ENCODE peak calls at places on chromosomes 11 and 22, in eight cellular contexts. N is GM23338, H is heart left ventricle, E is AG04450, D is left ventricle myocardium inferior, X is spleen, C is cardiac muscle cell, Q is bronchial epithelial cell. B is an unnamed sample. For H3K27me3, the result is how much of the 10 kb centered on the place peaks cover.

GRCh38 chr22:36409911-36410756 is 22.4 kb upstream of the MYH9 start:
- DNase-seq in E (no peak), N (peak), D (peak), C (peak), Q (peak), H (peak), X (peak), B (peak)

GRCh38 chr11:10295056-10295901 is 1.3 kb upstream of the SBF2 start:
- DNase-seq in H (no peak), D (no peak), X (no peak), Q (no peak), N (no peak), E (no peak), C (no peak), B (no peak)

GRCh38 chr11:119729581-119730346 is 764 bp upstream of the NECTIN1 start:
- DNase-seq in Q (peak), H (peak), C (no peak), D (peak), X (peak), N (peak), E (peak), B (peak)

GRCh38 chr22:44410396-44411056 is 87.5 kb downstream of the RTL6 start:
- DNase-seq in D (peak), E (no peak), H (peak), Q (peak), X (peak), C (peak), N (no peak), B (peak)

GRCh38 chr11:12363373-12363772 is 14.0 kb upstream of the PARVA start:
- DNase-seq in C (no peak), D (no peak), X (no peak), Q (no peak), H (no peak), N (no peak), E (no peak), B (no peak)

GRCh38 chr22:30396871-30397655 is at the start of gene SEC14L2:
- DNase-seq in N (peak), C (peak), E (no peak), Q (peak), X (no peak), H (peak), D (peak), B (peak)

GRCh38 chr11:12441081-12441801 is 63.9 kb downstream of the PARVA start:
- DNase-seq in C (no peak), Q (peak), H (no peak), X (no peak), N (no peak), D (no peak), E (no peak), B (no peak)

GRCh38 chr22:19679476-19680099 is 34.7 kb upstream of the SEPTIN5 start:
- DNase-seq in H (peak), N (peak), X (peak), Q (peak), C (peak), D (peak), E (no peak), B (no peak)

GRCh38 chr22:31342389-31343125 is 3.6 kb downstream of the PATZ1 start:
- DNase-seq in D (no peak), E (no peak), H (no peak), C (no peak), Q (no peak), N (peak), X (no peak), B (no peak)

GRCh38 chr11:93169950-93170561 is 27.7 kb downstream of the SLC36A4 start:
- DNase-seq in Q (peak), E (peak), N (peak), D (no peak), C (peak), X (no peak), H (no peak), B (no peak)

GRCh38 chr11:61361237-61361636 is 445 bp downstream of the CYB561A3 start:
- DNase-seq in C (no peak), D (no peak), N (peak), Q (no peak), E (no peak), H (no peak), X (no peak), B (no peak)

GRCh38 chr11:135074397-135074998 is 662.5 kb upstream of the B3GAT1 start:
- DNase-seq in E (no peak), H (no peak), D (no peak), C (no peak), X (no peak), Q (peak), N (peak), B (no peak)

GRCh38 chr11:6350070-6350469 is 29.8 kb upstream of the CAVIN3 start:
- DNase-seq in C (no peak), Q (no peak), N (no peak), E (no peak), X (no peak), D (no peak), H (no peak), B (no peak)

GRCh38 chr22:22508274-22509176 is at the start of gene ZNF280B:
- DNase-seq in C (peak), E (peak), D (peak), X (peak), N (peak), H (peak), Q (peak), B (peak)
- TF ChIP-seq CTCF in C (peak), E (peak), D (peak), X (peak), N (peak), H (peak), Q (peak), B (peak)

DNA sequence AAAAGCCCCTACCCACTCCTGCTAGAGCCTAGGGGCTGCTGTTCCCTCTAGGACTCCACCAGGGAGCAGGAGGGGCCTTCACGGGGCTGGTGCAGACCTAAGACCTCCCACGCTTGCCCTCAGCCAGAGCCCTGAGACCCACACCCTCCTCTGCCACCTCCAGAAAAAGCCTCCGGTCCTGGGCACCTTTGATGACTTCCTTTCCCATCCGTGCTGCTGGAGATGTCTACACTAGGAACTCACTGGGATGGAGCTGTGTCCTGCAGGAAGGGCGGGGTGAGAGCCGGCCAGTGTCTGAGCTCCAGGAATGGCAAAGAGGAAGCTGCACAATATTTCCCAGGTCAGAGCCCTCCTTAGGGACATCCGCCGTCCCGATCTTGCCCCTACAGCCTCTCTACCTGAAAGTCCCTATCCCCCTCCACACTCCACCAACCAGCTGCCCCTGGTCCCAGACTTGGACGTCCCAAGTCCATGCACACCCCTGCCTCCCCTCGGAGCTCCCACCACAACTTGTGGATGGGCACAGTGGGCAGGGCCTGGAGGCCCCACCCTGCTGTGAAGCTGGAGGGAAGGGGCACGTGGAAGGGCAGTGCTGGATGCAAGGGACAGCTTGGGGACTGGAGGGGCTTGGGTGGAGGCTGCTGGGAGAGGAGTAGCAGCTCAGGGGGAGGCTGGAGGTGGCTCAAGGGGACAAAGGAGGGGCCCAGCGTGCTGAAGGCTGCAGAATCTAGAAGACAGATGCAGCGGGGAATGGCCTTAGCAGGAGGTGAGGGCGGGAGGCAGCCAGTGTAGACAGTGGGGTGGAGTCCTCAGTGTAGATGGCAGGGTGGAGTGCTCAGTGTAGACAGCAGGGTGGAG is 13.5 kb upstream of the LRP5 start:
- DNase-seq in C (no peak), H (no peak), Q (no peak), E (no peak), N (no peak), D (peak), X (no peak), B (no peak)
- H3K4me3 ChIP-seq in C (no peak), H (no peak), Q (no peak), E (no peak), N (no peak), D (no peak), X (no peak), B (no peak)

DNA sequence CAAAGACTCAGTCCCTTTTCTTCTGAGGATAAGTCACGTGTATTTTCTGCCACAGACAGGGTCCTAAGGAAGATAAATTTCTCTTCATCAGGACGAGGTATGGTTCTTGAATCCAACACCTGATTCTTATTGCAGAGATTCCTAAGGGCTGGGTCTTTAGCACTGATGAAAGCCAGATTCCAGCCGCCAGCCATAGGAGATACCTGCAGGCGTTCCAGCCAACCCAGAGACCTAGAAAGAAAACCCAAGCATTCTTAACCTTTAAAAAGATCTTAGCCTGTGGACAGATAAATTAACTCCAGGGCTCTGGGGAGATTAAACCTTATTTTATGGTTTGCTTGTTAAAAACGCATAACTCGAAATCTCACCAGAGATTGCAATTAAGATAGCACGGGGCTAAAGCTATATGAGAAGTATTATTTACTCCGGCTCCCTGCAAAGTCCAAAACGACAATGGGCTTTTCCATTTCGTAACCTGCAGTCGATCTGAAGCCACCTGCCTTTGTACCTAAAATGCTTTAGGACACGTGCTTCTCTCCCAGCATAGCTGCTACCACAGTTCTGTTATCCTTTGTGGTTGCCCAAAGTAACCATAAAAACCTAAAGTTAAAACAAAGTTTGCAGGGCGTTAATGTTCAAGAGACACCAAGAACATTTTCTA is 104.5 kb downstream of the NXPE2 start:
- DNase-seq in D (no peak), N (no peak), E (no peak), C (no peak), Q (no peak), X (no peak), H (no peak), B (no peak)
- H3K27me3 ChIP-seq in D (under half), N (under half), E (under half), C (under half), Q (under half), X (under half), H (under half), B (under half)

GRCh38 chr11:73466643-73467042 is 90.4 kb downstream of the RELT start:
- DNase-seq in Q (no peak), C (no peak), D (no peak), X (no peak), H (no peak), N (peak), E (no peak), B (no peak)
- TF ChIP-seq CTCF in Q (no peak), C (peak), D (peak), X (no peak), H (no peak), N (no peak), E (no peak), B (no peak)

DNA sequence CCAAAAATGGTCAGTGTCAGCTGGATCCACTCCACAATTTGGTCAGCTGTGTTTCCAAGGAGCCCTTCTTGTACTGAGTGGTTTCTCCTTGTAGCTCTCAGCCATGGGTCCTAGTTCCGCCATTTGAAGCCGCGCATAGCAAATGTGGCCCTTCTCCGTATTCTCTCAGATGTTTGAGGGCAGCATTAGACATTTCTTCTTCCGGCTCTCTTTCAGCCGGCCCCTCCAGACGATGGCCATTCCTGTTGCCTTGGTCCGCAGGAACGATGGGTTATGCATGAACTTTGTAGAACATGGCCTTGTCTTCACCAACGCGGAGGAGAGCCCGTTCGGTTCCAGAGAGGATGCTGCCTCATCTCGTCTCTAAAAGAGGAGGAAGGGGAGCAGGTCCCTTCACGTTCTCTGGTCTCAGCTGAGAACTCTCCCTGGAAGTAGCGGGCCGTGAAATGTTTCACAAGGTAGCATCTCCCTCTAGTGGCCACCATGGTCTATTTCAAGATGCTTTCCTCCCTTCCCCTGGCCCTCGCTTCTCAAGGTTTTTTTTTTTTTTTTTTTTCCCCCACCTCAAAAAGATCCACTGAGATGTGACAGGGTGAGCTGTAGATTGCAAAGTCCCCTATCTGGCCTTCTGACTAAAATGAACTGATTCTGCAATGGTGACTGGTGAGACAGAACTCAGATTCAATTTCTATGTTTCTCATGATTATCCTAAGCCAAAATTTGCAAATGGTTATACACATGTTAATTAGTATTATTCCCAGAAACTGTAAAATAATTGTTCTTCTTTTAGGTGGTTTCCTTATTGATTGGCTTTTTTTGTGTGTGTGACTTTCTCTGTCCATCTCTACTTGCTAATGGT is 19.8 kb upstream of the PLET1 start:
- DNase-seq in Q (peak), D (peak), C (peak), E (peak), H (peak), N (peak), X (peak), B (peak)
- H3K4me3 ChIP-seq in Q (peak), D (peak), C (peak), E (peak), H (peak), N (peak), X (peak), B (peak)

GRCh38 chr11:116581349-116581748 is 191.4 kb downstream of the BUD13 start:
- DNase-seq in D (no peak), N (peak), E (no peak), H (no peak), Q (no peak), C (no peak), X (no peak), B (no peak)
- H3K27me3 ChIP-seq in D (half or more), N (half or more), E (under half), H (half or more), Q (under half), C (half or more), X (under half), B (half or more)

B was measured in left lung.